ENCODE peak calls at places on chromosomes 5 and 9, in ten cellular contexts. One of them, this sample, is unnamed.

GRCh38 chr9:129606161-129607025 is 14.5 kb downstream of the C9orf50 start:
- DNase-seq in astrocyte: no peak
- DNase-seq in coronary artery: no peak
- DNase-seq in pancreas: no peak
- DNase-seq in cardiac fibroblast: peak; percentile 47
- DNase-seq in uterus: no peak
- DNase-seq in mammary epithelial cell: no peak
- DNase-seq in foreskin fibroblast: no peak
- DNase-seq in endothelial cell of umbilical vein: no peak
- DNase-seq in astrocyte of the spinal cord: no peak
- DNase-seq in this sample: no peak

GRCh38 chr5:6810641-6811405 is 97.6 kb downstream of the TENT4A start:
- DNase-seq in astrocyte: no peak
- DNase-seq in coronary artery: no peak
- DNase-seq in pancreas: no peak
- DNase-seq in cardiac fibroblast: no peak
- DNase-seq in uterus: no peak
- DNase-seq in mammary epithelial cell: no peak
- DNase-seq in foreskin fibroblast: no peak
- DNase-seq in endothelial cell of umbilical vein: no peak
- DNase-seq in astrocyte of the spinal cord: no peak
- DNase-seq in this sample: no peak

GRCh38 chr5:81506900-81507588 is 113.1 kb upstream of the ACOT12 start:
- DNase-seq in astrocyte: peak; percentile 82
- DNase-seq in coronary artery: peak; percentile 75
- DNase-seq in pancreas: no peak
- DNase-seq in cardiac fibroblast: peak; percentile 95
- DNase-seq in uterus: peak; percentile 50
- DNase-seq in mammary epithelial cell: peak; percentile 66
- DNase-seq in foreskin fibroblast: peak; percentile 75
- DNase-seq in endothelial cell of umbilical vein: peak; percentile 94
- DNase-seq in astrocyte of the spinal cord: peak; percentile 91
- DNase-seq in this sample: peak; percentile 90

GRCh38 chr5:175895701-175896102 is 24.3 kb downstream of the CPLX2 start:
- DNase-seq in astrocyte: no peak
- DNase-seq in coronary artery: no peak
- DNase-seq in pancreas: no peak
- DNase-seq in cardiac fibroblast: no peak
- DNase-seq in uterus: no peak
- DNase-seq in mammary epithelial cell: peak; percentile 83
- DNase-seq in foreskin fibroblast: no peak
- DNase-seq in endothelial cell of umbilical vein: no peak
- DNase-seq in astrocyte of the spinal cord: no peak
- DNase-seq in this sample: no peak

GRCh38 chr5:17238521-17239041 is 21.1 kb downstream of the BASP1 start:
- DNase-seq in astrocyte: peak; percentile 83
- DNase-seq in coronary artery: no peak
- DNase-seq in pancreas: no peak
- DNase-seq in cardiac fibroblast: peak; percentile 40
- DNase-seq in uterus: no peak
- DNase-seq in mammary epithelial cell: peak; percentile 35
- DNase-seq in foreskin fibroblast: peak; percentile 69
- DNase-seq in endothelial cell of umbilical vein: peak; percentile 72
- DNase-seq in astrocyte of the spinal cord: peak; percentile 56
- DNase-seq in this sample: peak; percentile 72

GRCh38 chr5:56480305-56481146 is 247.4 kb upstream of the ANKRD55 start:
- DNase-seq in astrocyte: peak; percentile 67
- DNase-seq in coronary artery: peak; percentile 79
- DNase-seq in pancreas: peak; percentile 66
- DNase-seq in cardiac fibroblast: peak; percentile 71
- DNase-seq in uterus: peak; percentile 62
- DNase-seq in mammary epithelial cell: peak; percentile 65
- DNase-seq in foreskin fibroblast: peak; percentile 35
- DNase-seq in endothelial cell of umbilical vein: peak; percentile 58
- DNase-seq in astrocyte of the spinal cord: peak; percentile 72
- DNase-seq in this sample: peak; percentile 44

GRCh38 chr9:99778829-99779228 is 42.9 kb upstream of the NR4A3 start:
- DNase-seq in astrocyte: no peak
- DNase-seq in coronary artery: no peak
- DNase-seq in pancreas: no peak
- DNase-seq in cardiac fibroblast: no peak
- DNase-seq in uterus: no peak
- DNase-seq in mammary epithelial cell: no peak
- DNase-seq in foreskin fibroblast: no peak
- DNase-seq in endothelial cell of umbilical vein: no peak
- DNase-seq in astrocyte of the spinal cord: no peak
- DNase-seq in this sample: no peak

GRCh38 chr5:13348568-13348967 is 595.9 kb downstream of the DNAH5 start:
- DNase-seq in astrocyte: peak; percentile 6
- DNase-seq in coronary artery: no peak
- DNase-seq in pancreas: no peak
- DNase-seq in cardiac fibroblast: no peak
- DNase-seq in uterus: no peak
- DNase-seq in mammary epithelial cell: peak; percentile 33
- DNase-seq in foreskin fibroblast: no peak
- DNase-seq in endothelial cell of umbilical vein: no peak
- DNase-seq in astrocyte of the spinal cord: no peak
- DNase-seq in this sample: no peak

GRCh38 chr5:156589104-156589858 is 260.8 kb upstream of the PPP1R2B start:
- DNase-seq in astrocyte: no peak
- DNase-seq in coronary artery: no peak
- DNase-seq in pancreas: no peak
- DNase-seq in cardiac fibroblast: no peak
- DNase-seq in uterus: no peak
- DNase-seq in mammary epithelial cell: no peak
- DNase-seq in foreskin fibroblast: no peak
- DNase-seq in endothelial cell of umbilical vein: no peak
- DNase-seq in astrocyte of the spinal cord: no peak
- DNase-seq in this sample: no peak

GRCh38 chr5:107542428-107542827 is 128.3 kb downstream of the EFNA5 start:
- DNase-seq in astrocyte: peak; percentile 84
- DNase-seq in coronary artery: peak; percentile 90
- DNase-seq in pancreas: peak; percentile 86
- DNase-seq in cardiac fibroblast: peak; percentile 96
- DNase-seq in uterus: peak; percentile 73
- DNase-seq in mammary epithelial cell: peak; percentile 90
- DNase-seq in foreskin fibroblast: peak; percentile 93
- DNase-seq in endothelial cell of umbilical vein: peak; percentile 98
- DNase-seq in astrocyte of the spinal cord: peak; percentile 92
- DNase-seq in this sample: peak; percentile 67

GRCh38 chr9:70165006-70165602 is 93.7 kb upstream of the SMC5 start:
- DNase-seq in astrocyte: no peak
- DNase-seq in coronary artery: no peak
- DNase-seq in pancreas: no peak
- DNase-seq in cardiac fibroblast: no peak
- DNase-seq in uterus: no peak
- DNase-seq in mammary epithelial cell: no peak
- DNase-seq in foreskin fibroblast: no peak
- DNase-seq in endothelial cell of umbilical vein: no peak
- DNase-seq in astrocyte of the spinal cord: no peak
- DNase-seq in this sample: no peak

GRCh38 chr5:107937198-107937597 is 266.5 kb upstream of the EFNA5 start:
- DNase-seq in astrocyte: no peak
- DNase-seq in coronary artery: no peak
- DNase-seq in pancreas: no peak
- DNase-seq in cardiac fibroblast: no peak
- DNase-seq in uterus: no peak
- DNase-seq in mammary epithelial cell: no peak
- DNase-seq in foreskin fibroblast: no peak
- DNase-seq in endothelial cell of umbilical vein: no peak
- DNase-seq in astrocyte of the spinal cord: no peak
- DNase-seq in this sample: no peak

GRCh38 chr5:170520319-170520718 is 16.5 kb downstream of the KCNIP1 start:
- DNase-seq in astrocyte: no peak
- DNase-seq in coronary artery: no peak
- DNase-seq in pancreas: no peak
- DNase-seq in cardiac fibroblast: no peak
- DNase-seq in uterus: no peak
- DNase-seq in mammary epithelial cell: no peak
- DNase-seq in foreskin fibroblast: no peak
- DNase-seq in endothelial cell of umbilical vein: no peak
- DNase-seq in astrocyte of the spinal cord: no peak
- DNase-seq in this sample: no peak

GRCh38 chr9:122949696-122950095 is 8.9 kb downstream of the RABGAP1 start:
- DNase-seq in astrocyte: no peak
- DNase-seq in coronary artery: no peak
- DNase-seq in pancreas: no peak
- DNase-seq in cardiac fibroblast: peak; percentile 36
- DNase-seq in uterus: no peak
- DNase-seq in mammary epithelial cell: no peak
- DNase-seq in foreskin fibroblast: no peak
- DNase-seq in endothelial cell of umbilical vein: peak; percentile 86
- DNase-seq in astrocyte of the spinal cord: no peak
- DNase-seq in this sample: no peak

GRCh38 chr5:38441730-38442573 is 114.5 kb downstream of the LIFR start:
- DNase-seq in astrocyte: peak; percentile 76
- DNase-seq in coronary artery: peak; percentile 88
- DNase-seq in pancreas: peak; percentile 87
- DNase-seq in cardiac fibroblast: peak; percentile 95
- DNase-seq in uterus: peak; percentile 89
- DNase-seq in mammary epithelial cell: peak; percentile 73
- DNase-seq in foreskin fibroblast: peak; percentile 83
- DNase-seq in endothelial cell of umbilical vein: peak; percentile 89
- DNase-seq in astrocyte of the spinal cord: peak; percentile 92
- DNase-seq in this sample: peak; percentile 86

GRCh38 chr9:134320195-134320885 is 5.9 kb upstream of the RXRA start:
- DNase-seq in astrocyte: no peak
- DNase-seq in coronary artery: no peak
- DNase-seq in pancreas: peak; percentile 60
- DNase-seq in cardiac fibroblast: no peak
- DNase-seq in uterus: peak; percentile 9
- DNase-seq in mammary epithelial cell: no peak
- DNase-seq in foreskin fibroblast: no peak
- DNase-seq in endothelial cell of umbilical vein: no peak
- DNase-seq in astrocyte of the spinal cord: no peak
- DNase-seq in this sample: no peak
- TF ChIP-seq CTCF in astrocyte: no peak
- TF ChIP-seq CTCF in coronary artery: no peak
- TF ChIP-seq CTCF in pancreas: no peak
- TF ChIP-seq CTCF in cardiac fibroblast: no peak
- TF ChIP-seq CTCF in uterus: no peak
- TF ChIP-seq CTCF in mammary epithelial cell: no peak
- TF ChIP-seq CTCF in foreskin fibroblast: no peak
- TF ChIP-seq CTCF in endothelial cell of umbilical vein: no peak
- TF ChIP-seq CTCF in astrocyte of the spinal cord: no peak
- TF ChIP-seq CTCF in this sample: no peak

GRCh38 chr9:105246656-105247162 is 2.3 kb downstream of the SLC44A1 start:
- DNase-seq in astrocyte: no peak
- DNase-seq in coronary artery: no peak
- DNase-seq in pancreas: no peak
- DNase-seq in cardiac fibroblast: peak; percentile 44
- DNase-seq in uterus: no peak
- DNase-seq in mammary epithelial cell: no peak
- DNase-seq in foreskin fibroblast: no peak
- DNase-seq in endothelial cell of umbilical vein: no peak
- DNase-seq in astrocyte of the spinal cord: no peak
- DNase-seq in this sample: no peak
- H3K4me3 ChIP-seq in astrocyte: no peak overlapping the region
- H3K4me3 ChIP-seq in coronary artery: peak overlapping the region; percentile 49
- H3K4me3 ChIP-seq in pancreas: no peak overlapping the region
- H3K4me3 ChIP-seq in cardiac fibroblast: peak overlapping the region; percentile 83
- H3K4me3 ChIP-seq in uterus: no peak overlapping the region
- H3K4me3 ChIP-seq in mammary epithelial cell: peak overlapping the region; percentile 98
- H3K4me3 ChIP-seq in foreskin fibroblast: peak overlapping the region; percentile 77
- H3K4me3 ChIP-seq in endothelial cell of umbilical vein: no peak overlapping the region
- H3K4me3 ChIP-seq in astrocyte of the spinal cord: no peak overlapping the region
- H3K4me3 ChIP-seq in this sample: peak overlapping the region; percentile 21

GRCh38 chr5:134268019-134268601 is 42.2 kb upstream of the PPP2CA start:
- DNase-seq in astrocyte: no peak
- DNase-seq in coronary artery: no peak
- DNase-seq in pancreas: no peak
- DNase-seq in cardiac fibroblast: no peak
- DNase-seq in uterus: no peak
- DNase-seq in mammary epithelial cell: no peak
- DNase-seq in foreskin fibroblast: no peak
- DNase-seq in endothelial cell of umbilical vein: no peak
- DNase-seq in astrocyte of the spinal cord: no peak
- DNase-seq in this sample: no peak

GRCh38 chr5:134267366-134268018 is 41.6 kb upstream of the PPP2CA start:
- DNase-seq in astrocyte: peak; percentile 25
- DNase-seq in coronary artery: no peak
- DNase-seq in pancreas: no peak
- DNase-seq in cardiac fibroblast: peak; percentile 21
- DNase-seq in uterus: no peak
- DNase-seq in mammary epithelial cell: no peak
- DNase-seq in foreskin fibroblast: no peak
- DNase-seq in endothelial cell of umbilical vein: no peak
- DNase-seq in astrocyte of the spinal cord: peak; percentile 47
- DNase-seq in this sample: peak; percentile 31

GRCh38 chr5:134268919-134269318 is 43.0 kb upstream of the PPP2CA start:
- DNase-seq in astrocyte: no peak
- DNase-seq in coronary artery: no peak
- DNase-seq in pancreas: no peak
- DNase-seq in cardiac fibroblast: no peak
- DNase-seq in uterus: no peak
- DNase-seq in mammary epithelial cell: no peak
- DNase-seq in foreskin fibroblast: no peak
- DNase-seq in endothelial cell of umbilical vein: no peak
- DNase-seq in astrocyte of the spinal cord: no peak
- DNase-seq in this sample: no peak

GRCh38 chr5:134258896-134259295 is 33.0 kb upstream of the PPP2CA start:
- DNase-seq in astrocyte: no peak
- DNase-seq in coronary artery: no peak
- DNase-seq in pancreas: no peak
- DNase-seq in cardiac fibroblast: peak; percentile 26
- DNase-seq in uterus: no peak
- DNase-seq in mammary epithelial cell: no peak
- DNase-seq in foreskin fibroblast: no peak
- DNase-seq in endothelial cell of umbilical vein: no peak
- DNase-seq in astrocyte of the spinal cord: no peak
- DNase-seq in this sample: peak; percentile 50

DNA sequence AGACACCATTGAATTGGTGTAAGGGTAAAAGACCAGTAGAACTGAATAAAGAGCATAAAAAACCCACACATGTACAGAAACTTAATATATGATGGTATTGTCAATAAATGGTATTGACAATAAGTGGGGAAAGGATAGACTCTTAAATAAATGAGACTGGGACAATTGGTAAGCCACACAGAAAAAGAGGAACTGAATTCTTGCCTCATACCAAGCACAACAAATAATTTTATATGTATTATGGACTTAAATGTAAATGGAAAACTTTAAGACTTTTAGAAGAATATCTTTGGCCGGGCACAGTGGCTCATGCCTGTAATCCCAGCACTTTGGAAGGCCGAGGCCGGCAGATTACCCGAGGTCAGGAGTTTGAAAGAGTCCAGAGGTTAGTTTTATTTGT is 37.9 kb upstream of the PPP2CA start:
- DNase-seq in astrocyte: no peak
- DNase-seq in coronary artery: no peak
- DNase-seq in pancreas: no peak
- DNase-seq in cardiac fibroblast: no peak
- DNase-seq in uterus: no peak
- DNase-seq in mammary epithelial cell: no peak
- DNase-seq in foreskin fibroblast: no peak
- DNase-seq in endothelial cell of umbilical vein: no peak
- DNase-seq in astrocyte of the spinal cord: no peak
- DNase-seq in this sample: no peak
- TF ChIP-seq CTCF in astrocyte: no peak
- TF ChIP-seq CTCF in coronary artery: no peak
- TF ChIP-seq CTCF in pancreas: no peak
- TF ChIP-seq CTCF in cardiac fibroblast: no peak
- TF ChIP-seq CTCF in uterus: no peak
- TF ChIP-seq CTCF in mammary epithelial cell: no peak
- TF ChIP-seq CTCF in foreskin fibroblast: no peak
- TF ChIP-seq CTCF in endothelial cell of umbilical vein: no peak
- TF ChIP-seq CTCF in astrocyte of the spinal cord: no peak
- TF ChIP-seq CTCF in this sample: no peak

GRCh38 chr5:926416-927171 is 33.9 kb downstream of the TRIP13 start:
- DNase-seq in astrocyte: peak; percentile 11
- DNase-seq in coronary artery: peak; percentile 67
- DNase-seq in pancreas: peak; percentile 78
- DNase-seq in cardiac fibroblast: peak; percentile 45
- DNase-seq in uterus: peak; percentile 23
- DNase-seq in mammary epithelial cell: no peak
- DNase-seq in foreskin fibroblast: no peak
- DNase-seq in endothelial cell of umbilical vein: peak; percentile 38
- DNase-seq in astrocyte of the spinal cord: peak; percentile 18
- DNase-seq in this sample: peak; percentile 25
- H3K4me3 ChIP-seq in astrocyte: peak overlapping the region; percentile 23
- H3K4me3 ChIP-seq in coronary artery: peak overlapping the region; percentile 58
- H3K4me3 ChIP-seq in pancreas: no peak overlapping the region
- H3K4me3 ChIP-seq in cardiac fibroblast: peak overlapping the region; percentile 43
- H3K4me3 ChIP-seq in uterus: no peak overlapping the region
- H3K4me3 ChIP-seq in mammary epithelial cell: no peak overlapping the region
- H3K4me3 ChIP-seq in foreskin fibroblast: peak overlapping the region; percentile 45
- H3K4me3 ChIP-seq in endothelial cell of umbilical vein: peak overlapping the region; percentile 16
- H3K4me3 ChIP-seq in astrocyte of the spinal cord: peak overlapping the region; percentile 18
- H3K4me3 ChIP-seq in this sample: peak overlapping the region; percentile 51

This sample was measured in AG10803.